ENCODE peak calls at places on chromosome 18, in six cellular contexts. F is GM23338, R is WTC11, J is K562, T is H1, Q is GM12878. A is an unnamed sample.

GRCh38 chr18:32851936-32852335 is 79.1 kb upstream of the KLHL14 start:
- DNase-seq in T (no peak), F (no peak), Q (no peak), J (no peak), R (no peak), A (no peak)

GRCh38 chr18:2826581-2826980 is 20.2 kb upstream of the EMILIN2 start:
- DNase-seq in T (no peak), R (no peak), J (no peak), F (peak), Q (no peak), A (no peak)

GRCh38 chr18:45085916-45086624 is 405.4 kb downstream of the SETBP1 start:
- DNase-seq in F (no peak), Q (no peak), J (no peak), R (no peak), T (no peak), A (no peak)

GRCh38 chr18:25299426-25299825 is 52.5 kb downstream of the ZNF521 start:
- DNase-seq in T (no peak), F (no peak), Q (no peak), J (no peak), R (no peak), A (no peak)

GRCh38 chr18:26657618-26658581 is 109.5 kb upstream of the KCTD1 start:
- DNase-seq in J (no peak), T (no peak), Q (no peak), F (no peak), R (no peak), A (no peak)

GRCh38 chr18:50720281-50720680 is 99.5 kb downstream of the MRO start:
- DNase-seq in F (no peak), T (no peak), Q (no peak), R (no peak), J (no peak), A (no peak)

GRCh38 chr18:57128229-57128911 is 18.5 kb upstream of the BOD1L2 start:
- DNase-seq in J (no peak), T (no peak), F (no peak), R (no peak), Q (no peak), A (no peak)

GRCh38 chr18:41989508-41989907 is 34.5 kb downstream of the PIK3C3 start:
- DNase-seq in F (no peak), R (no peak), J (no peak), Q (no peak), T (no peak), A (no peak)

GRCh38 chr18:27838230-27838629 is 338.7 kb downstream of the CDH2 start:
- DNase-seq in J (no peak), T (no peak), F (no peak), Q (no peak), R (no peak), A (no peak)

GRCh38 chr18:78611201-78611800 is 368.3 kb upstream of the SALL3 start:
- DNase-seq in Q (no peak), R (no peak), F (no peak), T (no peak), J (no peak), A (no peak)

GRCh38 chr18:78610646-78611045 is 369.0 kb upstream of the SALL3 start:
- DNase-seq in F (no peak), Q (no peak), T (no peak), J (no peak), R (no peak), A (no peak)

GRCh38 chr18:78611869-78612268 is 367.7 kb upstream of the SALL3 start:
- DNase-seq in J (no peak), R (no peak), F (no peak), Q (no peak), T (no peak), A (no peak)

GRCh38 chr18:78612318-78612717 is 367.3 kb upstream of the SALL3 start:
- DNase-seq in R (no peak), J (no peak), T (no peak), F (no peak), Q (no peak), A (no peak)

DNA sequence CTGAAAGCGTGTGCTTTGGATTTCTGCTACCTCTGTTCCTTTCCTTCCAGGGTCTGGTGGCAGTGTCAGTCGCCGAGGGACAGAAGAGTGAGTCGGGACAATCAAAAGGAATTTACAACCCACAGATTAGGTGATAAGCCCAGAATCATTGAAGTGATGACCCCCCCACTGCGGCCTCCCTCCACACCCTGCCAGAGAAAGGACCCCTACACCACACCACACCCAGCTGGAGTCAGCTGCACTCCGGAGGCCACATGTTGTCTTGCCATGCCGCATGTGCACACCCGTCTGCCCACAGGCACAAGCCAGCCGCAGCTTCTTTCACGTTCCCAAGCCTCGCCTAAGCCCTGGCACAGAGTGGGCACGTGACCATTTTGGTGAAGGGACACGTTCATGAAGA is 366.8 kb upstream of the SALL3 start:
- DNase-seq in R (no peak), T (no peak), Q (no peak), J (no peak), F (no peak), A (no peak)
- TF ChIP-seq CREB1 in R (no peak), T (no peak), Q (no peak), J (no peak), F (no peak), A (no peak)

GRCh38 chr18:54444309-54444914 is 86.7 kb downstream of the C18orf54 start:
- DNase-seq in Q (no peak), T (peak), R (peak), F (peak), J (peak), A (peak)
- TF ChIP-seq CTCF in Q (peak), T (peak), R (peak), F (peak), J (peak), A (peak)

DNA sequence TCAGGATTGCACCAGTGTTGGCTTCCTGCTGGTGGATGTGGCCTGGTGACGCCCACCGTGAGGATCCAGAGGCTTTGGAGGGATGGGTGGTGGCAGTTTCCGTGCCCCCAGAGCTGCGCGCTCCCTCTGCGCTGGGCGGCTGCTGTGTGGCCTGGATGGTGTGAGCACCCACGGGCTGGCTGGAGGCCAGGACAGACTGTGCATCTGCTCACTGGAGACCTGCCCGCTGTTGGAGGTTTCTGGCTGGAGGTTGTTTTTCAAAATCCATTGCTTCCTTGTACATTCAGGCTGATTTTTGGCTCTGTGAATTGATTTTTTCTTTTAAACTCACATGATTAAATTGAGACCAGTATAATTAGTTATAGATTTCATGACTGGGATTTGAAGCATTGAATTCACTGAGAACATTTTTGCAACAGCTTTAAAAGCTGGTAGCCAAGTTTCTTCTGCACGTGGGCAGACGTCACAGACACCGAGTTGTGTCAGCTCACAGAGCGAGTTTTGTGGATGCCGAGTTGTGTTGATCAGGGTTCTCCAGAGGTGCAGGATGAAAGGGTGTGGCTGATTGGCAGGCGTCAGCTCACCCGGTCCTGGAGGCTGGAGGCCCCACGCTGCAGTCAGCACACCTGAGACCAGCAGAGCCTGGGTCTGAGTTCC is 72.8 kb downstream of the KCNG2 start:
- DNase-seq in Q (no peak), R (no peak), J (no peak), T (no peak), F (no peak), A (no peak)
- TF ChIP-seq CREB1 in Q (no peak), R (no peak), J (no peak), T (no peak), F (no peak), A (no peak)

GRCh38 chr18:74652392-74652988 is 54.8 kb downstream of the ZNF407 start:
- DNase-seq in T (no peak), J (peak), R (no peak), F (peak), Q (no peak), A (peak)

DNA sequence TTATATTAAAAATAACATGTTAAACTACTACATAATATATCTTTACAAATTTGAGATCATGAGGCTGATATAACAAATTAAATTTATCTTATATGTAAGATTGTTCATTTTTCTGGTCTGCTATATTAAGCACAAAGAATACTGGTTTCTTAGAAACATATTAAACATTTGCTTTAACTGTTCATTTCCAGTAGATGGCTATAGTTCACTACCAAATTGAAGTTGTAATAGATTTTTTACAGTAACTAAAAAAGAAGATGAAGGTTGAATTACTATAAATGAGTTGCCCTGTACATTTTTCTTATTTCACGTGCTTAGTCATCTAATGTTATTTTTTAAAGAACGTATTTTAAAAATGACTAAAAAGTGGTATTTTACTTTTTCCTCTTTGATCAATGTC is 57.0 kb downstream of the ZNF407 start:
- DNase-seq in Q (no peak), R (no peak), T (no peak), F (no peak), J (no peak), A (no peak)
- TF ChIP-seq CTCF in Q (no peak), R (no peak), T (no peak), F (no peak), J (no peak), A (no peak)

DNA sequence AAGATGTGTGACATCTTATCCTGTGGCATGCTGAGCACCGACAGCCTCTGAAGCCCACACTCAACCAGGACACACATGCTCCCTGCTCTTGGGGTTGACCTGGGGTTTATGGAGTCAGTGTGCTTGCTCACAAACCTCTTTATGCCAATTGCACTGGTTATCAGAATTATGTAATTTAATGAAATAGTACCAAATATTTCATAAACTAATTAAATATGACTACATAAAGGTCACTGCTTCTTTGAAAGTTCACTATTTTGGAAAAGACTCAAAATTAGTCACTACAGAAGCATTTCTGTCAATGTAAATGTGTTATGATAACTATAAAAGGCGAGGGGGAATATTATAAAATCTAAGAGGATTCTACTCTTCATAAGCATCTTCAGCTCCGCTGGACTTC is 76.7 kb downstream of the FHOD3 start:
- DNase-seq in T (no peak), J (no peak), F (no peak), Q (no peak), R (no peak), A (no peak)
- TF ChIP-seq CREB1 in T (no peak), J (no peak), F (no peak), Q (no peak), R (no peak), A (no peak)

GRCh38 chr18:49547701-49548100 is 14.2 kb upstream of the LIPG start:
- DNase-seq in T (no peak), R (no peak), J (no peak), F (no peak), Q (no peak), A (no peak)

GRCh38 chr18:49550621-49551020 is 11.2 kb upstream of the LIPG start:
- DNase-seq in Q (no peak), R (no peak), F (no peak), J (no peak), T (no peak), A (no peak)

GRCh38 chr18:49555641-49556040 is 6.2 kb upstream of the LIPG start:
- DNase-seq in T (no peak), F (no peak), J (no peak), R (no peak), Q (no peak), A (no peak)

GRCh38 chr18:49548266-49548665 is 13.6 kb upstream of the LIPG start:
- DNase-seq in R (no peak), F (no peak), Q (no peak), T (no peak), J (no peak), A (peak)

DNA sequence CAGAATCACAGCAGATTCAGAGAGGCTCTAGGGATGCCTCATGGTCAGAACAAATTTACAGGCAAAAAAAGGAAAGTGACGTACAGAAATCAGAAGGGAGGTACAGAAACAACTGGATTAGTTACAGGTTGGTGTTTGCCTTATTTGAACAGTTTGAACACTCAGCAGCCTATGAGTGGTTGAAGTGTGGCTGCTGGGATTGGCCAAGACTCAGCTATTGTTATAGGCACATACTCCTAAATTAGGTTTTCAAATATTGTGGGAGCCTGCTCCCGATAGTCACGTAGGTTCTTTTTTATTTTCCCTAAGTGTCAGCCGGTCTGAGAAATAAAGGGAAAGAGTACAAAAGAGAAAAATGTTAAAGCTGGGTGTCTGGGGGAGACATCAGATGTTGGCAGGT is 8.9 kb upstream of the LIPG start:
- DNase-seq in F (no peak), J (no peak), R (no peak), T (no peak), Q (no peak), A (no peak)
- TF ChIP-seq CTCF in F (no peak), J (no peak), R (no peak), T (no peak), Q (no peak), A (no peak)